ENCODE peak calls at places on chromosome 1, in nine cellular contexts. P is heart left ventricle, D is stomach, A is IMR-90, K is right lobe of liver, J is breast epithelium, G is ovary, M is A549, R is prostate gland. S is an unnamed sample.
A peak's percentile ranks its signal among the peaks of the same experiment; 100 is the strongest.

GRCh38 chr1:85361106-85361505 is 84.7 kb upstream of the BCL10 start:
- DNase-seq in P (peak; percentile 33), D (no peak), A (peak; percentile 87), K (no peak), J (no peak), G (no peak), M (no peak), R (no peak), S (no peak)

GRCh38 chr1:151137789-151138188 is 8.6 kb downstream of the SEMA6C start:
- DNase-seq in P (no peak), D (no peak), A (no peak), K (no peak), J (no peak), G (no peak), M (no peak), R (no peak), S (peak; percentile 31)

GRCh38 chr1:119364640-119365039 is 3.9 kb upstream of the HAO2 start:
- DNase-seq in P (no peak), D (no peak), A (no peak), K (no peak), J (no peak), G (no peak), M (no peak), R (no peak), S (no peak)

GRCh38 chr1:201224671-201225400 is 34.2 kb downstream of the IGFN1 start:
- DNase-seq in P (no peak), D (no peak), A (no peak), K (no peak), J (no peak), G (no peak), M (no peak), R (no peak), S (no peak)

GRCh38 chr1:29785137-29785527 is 548.8 kb downstream of the PTPRU start:
- DNase-seq in P (no peak), D (no peak), A (no peak), K (no peak), J (no peak), G (no peak), M (no peak), R (peak; percentile 1), S (no peak)

GRCh38 chr1:118785246-118785645 is 202.9 kb downstream of the TBX15 start:
- DNase-seq in P (peak; percentile 26), D (no peak), A (no peak), K (no peak), J (peak; percentile 18), G (no peak), M (no peak), R (no peak), S (no peak)

GRCh38 chr1:228740543-228740942 is 5.3 kb downstream of the RHOU start:
- DNase-seq in P (no peak), D (no peak), A (no peak), K (no peak), J (no peak), G (no peak), M (no peak), R (no peak), S (no peak)

GRCh38 chr1:212607206-212607923 is 1.2 kb upstream of the ATF3 start:
- DNase-seq in P (peak; percentile 55), D (peak; percentile 43), A (no peak), K (peak; percentile 48), J (peak; percentile 53), G (peak; percentile 41), M (no peak), R (peak; percentile 23), S (no peak)

GRCh38 chr1:47838562-47839459 is 158.4 kb downstream of the TRABD2B start:
- DNase-seq in P (no peak), D (peak; percentile 32), A (no peak), K (no peak), J (no peak), G (no peak), M (no peak), R (no peak), S (no peak)

GRCh38 chr1:204670152-204670927 is 15.2 kb downstream of the LRRN2 start:
- DNase-seq in P (no peak), D (no peak), A (peak; percentile 39), K (no peak), J (no peak), G (no peak), M (no peak), R (no peak), S (no peak)

GRCh38 chr1:21069549-21069948 is 107.1 kb downstream of the EIF4G3 start:
- DNase-seq in P (no peak), D (no peak), A (peak; percentile 86), K (no peak), J (no peak), G (no peak), M (no peak), R (no peak), S (no peak)

GRCh38 chr1:21914880-21915640 is 22.1 kb downstream of the HSPG2 start:
- DNase-seq in P (peak; percentile 81), D (peak; percentile 84), A (no peak), K (no peak), J (no peak), G (no peak), M (no peak), R (no peak), S (no peak)

GRCh38 chr1:68119445-68119844 is 69.0 kb upstream of the DIRAS3 start:
- DNase-seq in P (no peak), D (no peak), A (no peak), K (no peak), J (no peak), G (no peak), M (no peak), R (no peak), S (no peak)

GRCh38 chr1:23964790-23965740 is 5.4 kb downstream of the PNRC2 start:
- DNase-seq in P (no peak), D (no peak), A (peak; percentile 61), K (no peak), J (no peak), G (no peak), M (no peak), R (no peak), S (no peak)
- TF ChIP-seq POLR2A in P (no peak), D (no peak), A (no peak), K (no peak), J (no peak), G (no peak), M (no peak), R (no peak), S (no peak)

GRCh38 chr1:154324241-154324640 is 1.1 kb upstream of the ATP8B2 start:
- DNase-seq in P (no peak), D (no peak), A (no peak), K (no peak), J (no peak), G (peak; percentile 48), M (no peak), R (no peak), S (no peak)
- H3K4me3 ChIP-seq in P (peak overlapping the region; percentile 78), D (no peak overlapping the region), A (no peak overlapping the region), K (no peak overlapping the region), J (peak overlapping the region; percentile 79), G (peak overlapping the region; percentile 72), M (no peak overlapping the region), R (no peak overlapping the region), S (peak overlapping the region; percentile 58)

GRCh38 chr1:162632234-162632666 is at the start of gene DDR2:
- DNase-seq in P (peak; percentile 84), D (peak; percentile 46), A (peak; percentile 96), K (no peak), J (peak; percentile 62), G (peak; percentile 84), M (no peak), R (no peak), S (peak; percentile 50)

GRCh38 chr1:162635418-162635817 is 3.2 kb downstream of the DDR2 start:
- DNase-seq in P (no peak), D (no peak), A (peak; percentile 31), K (no peak), J (no peak), G (no peak), M (no peak), R (no peak), S (no peak)

GRCh38 chr1:162632743-162633326 is 571 bp downstream of the DDR2 start:
- DNase-seq in P (no peak), D (no peak), A (peak; percentile 49), K (no peak), J (no peak), G (no peak), M (no peak), R (no peak), S (no peak)

GRCh38 chr1:162631546-162632233 is 574 bp upstream of the DDR2 start:
- DNase-seq in P (peak; percentile 55), D (no peak), A (peak; percentile 77), K (no peak), J (no peak), G (peak; percentile 53), M (no peak), R (no peak), S (no peak)

GRCh38 chr1:162633327-162633762 is 1.1 kb downstream of the DDR2 start:
- DNase-seq in P (peak; percentile 37), D (no peak), A (peak; percentile 59), K (no peak), J (no peak), G (peak; percentile 42), M (no peak), R (no peak), S (no peak)
- TF ChIP-seq POLR2A in P (no peak), D (no peak), A (no peak), K (no peak), J (no peak), G (no peak), M (no peak), R (no peak), S (no peak)

GRCh38 chr1:45846931-45847330 is 43.5 kb downstream of the MAST2 start:
- DNase-seq in P (no peak), D (no peak), A (peak; percentile 59), K (no peak), J (no peak), G (no peak), M (no peak), R (no peak), S (no peak)

GRCh38 chr1:45848097-45848496 is 44.7 kb downstream of the MAST2 start:
- DNase-seq in P (no peak), D (peak; percentile 48), A (no peak), K (no peak), J (no peak), G (no peak), M (no peak), R (no peak), S (no peak)

GRCh38 chr1:45843474-45843905 is 40.1 kb downstream of the MAST2 start:
- DNase-seq in P (no peak), D (no peak), A (peak; percentile 69), K (no peak), J (no peak), G (no peak), M (peak; percentile 16), R (no peak), S (no peak)

GRCh38 chr1:45840704-45841103 is 37.3 kb downstream of the MAST2 start:
- DNase-seq in P (no peak), D (no peak), A (no peak), K (no peak), J (no peak), G (no peak), M (no peak), R (no peak), S (no peak)

DNA sequence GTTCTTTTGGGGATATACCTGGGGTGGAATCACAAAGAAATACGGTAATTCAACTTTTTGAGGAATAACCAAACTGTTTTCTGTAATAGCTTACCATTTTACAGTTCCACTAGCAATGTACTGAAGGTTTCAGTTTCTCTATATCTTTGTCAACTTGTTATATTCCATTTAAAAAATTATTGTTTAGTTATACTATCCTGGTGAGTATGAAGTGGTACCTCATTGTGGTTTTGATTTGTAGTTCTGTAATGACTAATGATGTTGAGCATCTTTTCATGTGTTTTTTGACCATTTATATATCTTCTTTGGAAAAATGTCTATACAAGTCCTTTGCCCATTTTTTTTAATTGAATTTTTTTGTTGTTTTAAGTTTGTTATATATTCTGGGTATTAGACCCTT is 39.4 kb downstream of the MAST2 start:
- DNase-seq in P (no peak), D (no peak), A (peak; percentile 14), K (no peak), J (no peak), G (no peak), M (no peak), R (no peak), S (no peak)
- H3K4me3 ChIP-seq in P (no peak overlapping the region), D (no peak overlapping the region), A (no peak overlapping the region), K (no peak overlapping the region), J (no peak overlapping the region), G (no peak overlapping the region), M (no peak overlapping the region), R (no peak overlapping the region), S (no peak overlapping the region)

S was measured in gastrocnemius medialis.